ENCODE peak calls at places on chromosomes 11 and 22, in eight cellular contexts. B, G, E, Q, K, H, I and Z are unnamed samples.
A peak's percentile ranks its signal among the peaks of the same experiment; 100 is the strongest.

GRCh38 chr22:39223091-39223710 is 21.6 kb downstream of the PDGFB start:
- DNase-seq in G (no peak), B (no peak), Q (no peak), K (no peak), E (no peak), H (no peak), I (no peak), Z (no peak)

GRCh38 chr11:73866586-73866996 is 10.1 kb downstream of the COA4 start:
- DNase-seq in I (no peak), E (no peak), K (peak; percentile 90), Q (no peak), G (peak; percentile 81), H (no peak), B (peak; percentile 98), Z (no peak)

GRCh38 chr22:43774318-43774717 is 37.8 kb downstream of the EFCAB6 start:
- DNase-seq in K (no peak), B (no peak), E (no peak), G (no peak), I (no peak), Q (no peak), H (no peak), Z (no peak)

GRCh38 chr22:39527481-39527961 is 5.0 kb downstream of the RPS19BP1 start:
- DNase-seq in G (no peak), Q (no peak), E (no peak), I (no peak), K (no peak), H (no peak), B (no peak), Z (no peak)

GRCh38 chr11:79150320-79150719 is 290.5 kb downstream of the TENM4 start:
- DNase-seq in K (no peak), H (no peak), E (no peak), G (no peak), B (no peak), Q (no peak), I (no peak), Z (no peak)

GRCh38 chr11:44305643-44306468 is 4.1 kb downstream of the ALX4 start:
- DNase-seq in B (no peak), I (peak; percentile 35), G (no peak), E (no peak), H (no peak), K (no peak), Q (no peak), Z (no peak)

GRCh38 chr11:16807306-16807705 is 68.9 kb downstream of the C11orf58 start:
- DNase-seq in H (no peak), Q (no peak), K (no peak), I (no peak), B (no peak), E (no peak), G (no peak), Z (no peak)

GRCh38 chr22:41925783-41926460 is 684 bp downstream of the TNFRSF13C start:
- DNase-seq in Q (peak; percentile 89), I (peak; percentile 85), K (peak; percentile 68), B (peak; percentile 32), H (peak; percentile 75), G (no peak), E (no peak), Z (no peak)

GRCh38 chr22:46026907-46027218 is 49.9 kb upstream of the WNT7B start:
- DNase-seq in K (no peak), Q (no peak), G (no peak), H (no peak), B (no peak), I (no peak), E (no peak), Z (no peak)

GRCh38 chr11:32062540-32062939 is 28.3 kb upstream of the RCN1 start:
- DNase-seq in H (no peak), Q (no peak), B (no peak), E (no peak), I (no peak), K (no peak), G (no peak), Z (peak; percentile 50)

GRCh38 chr11:75518204-75518549 is 7.6 kb downstream of the GDPD5 start:
- DNase-seq in E (no peak), Q (no peak), B (no peak), G (no peak), K (no peak), H (no peak), I (no peak), Z (no peak)

GRCh38 chr22:42326301-42326700 is 55.8 kb upstream of the TCF20 start:
- DNase-seq in G (no peak), Q (no peak), B (no peak), K (no peak), E (no peak), H (no peak), I (no peak), Z (no peak)

GRCh38 chr11:78022397-78023396 is at the start of gene KCTD14:
- DNase-seq in E (no peak), G (no peak), I (no peak), Q (no peak), K (peak; percentile 62), H (peak; percentile 23), B (no peak), Z (no peak)

GRCh38 chr11:115720537-115721308 is 216.5 kb upstream of the CADM1 start:
- DNase-seq in E (no peak), G (no peak), H (no peak), K (no peak), Q (no peak), I (no peak), B (no peak), Z (no peak)

GRCh38 chr11:119846374-119846773 is 117.4 kb upstream of the NECTIN1 start:
- DNase-seq in Q (no peak), K (no peak), E (no peak), B (no peak), H (no peak), G (no peak), I (no peak), Z (no peak)

GRCh38 chr22:50737728-50738648 is at the start of gene ACR:
- DNase-seq in E (no peak), I (peak; percentile 6), K (no peak), H (no peak), Q (no peak), G (no peak), B (no peak), Z (no peak)

GRCh38 chr22:39456262-39457046 is at the start of gene MGAT3:
- DNase-seq in G (no peak), K (no peak), E (no peak), I (peak; percentile 30), Q (no peak), B (no peak), H (no peak), Z (no peak)

GRCh38 chr11:76666830-76667229 is 3.7 kb downstream of the LRRC32 start:
- DNase-seq in E (no peak), K (no peak), B (no peak), Q (no peak), H (no peak), I (no peak), G (no peak), Z (no peak)

GRCh38 chr11:83816572-83817187 is 530.5 kb upstream of the CCDC90B start:
- DNase-seq in Q (peak; percentile 9), B (peak; percentile 30), I (no peak), H (no peak), K (peak; percentile 11), E (no peak), G (no peak), Z (no peak)

GRCh38 chr11:72750556-72751292 is 1.5 kb downstream of the ARAP1 start:
- DNase-seq in K (no peak), Q (no peak), H (no peak), G (no peak), I (peak; percentile 27), E (no peak), B (no peak), Z (no peak)

GRCh38 chr11:111633756-111634362 is 31.6 kb downstream of the SIK2 start:
- DNase-seq in Q (no peak), E (no peak), I (no peak), B (peak; percentile 42), H (no peak), K (no peak), G (no peak), Z (no peak)

GRCh38 chr11:117197516-117198456 is 1.4 kb upstream of the TAGLN start:
- DNase-seq in H (peak; percentile 41), Q (peak; percentile 60), E (no peak), K (no peak), B (no peak), G (no peak), I (peak; percentile 46), Z (no peak)

GRCh38 chr11:119525180-119525854 is 102.3 kb upstream of the THY1 start:
- DNase-seq in I (no peak), H (no peak), B (no peak), Q (no peak), K (no peak), G (no peak), E (no peak), Z (no peak)

GRCh38 chr11:126138636-126139540 is 72.6 kb downstream of the RPUSD4 start:
- DNase-seq in K (no peak), H (no peak), G (no peak), Q (no peak), E (no peak), I (no peak), B (no peak), Z (no peak)

GRCh38 chr11:64489831-64490441 is 101.1 kb upstream of the SLC22A12 start:
- DNase-seq in G (no peak), I (peak; percentile 78), K (peak; percentile 72), E (peak; percentile 53), H (peak; percentile 53), B (peak; percentile 44), Q (peak; percentile 58), Z (peak; percentile 16)

GRCh38 chr22:49863936-49864335 is 10.3 kb downstream of the ZBED4 start:
- DNase-seq in I (no peak), G (no peak), B (no peak), Q (no peak), H (no peak), E (no peak), K (no peak), Z (no peak)